ENCODE peak calls at places on chromosomes 13 and 19, in four cellular contexts. F, L, D and W are unnamed samples.
A peak's percentile ranks its signal among the peaks of the same experiment; 100 is the strongest.

GRCh38 chr19:593505-593904 is 3.8 kb downstream of the HCN2 start:
- DNase-seq in F (no peak), L (no peak), D (no peak), W (no peak)

GRCh38 chr13:35964764-35965163 is 166.4 kb downstream of the DCLK1 start:
- DNase-seq in F (peak; percentile 86), L (no peak), D (peak; percentile 41), W (no peak)

GRCh38 chr13:48526269-48526668 is 6.6 kb downstream of the RCBTB2 start:
- DNase-seq in F (no peak), L (no peak), D (no peak), W (no peak)

GRCh38 chr13:32316030-32316344 is 679 bp downstream of the BRCA2 start:
- DNase-seq in F (no peak), L (peak; percentile 63), D (no peak), W (no peak)

GRCh38 chr13:113836917-113837553 is 26.8 kb downstream of the GAS6 start:
- DNase-seq in F (peak; percentile 90), L (no peak), D (peak; percentile 64), W (peak; percentile 80)

GRCh38 chr13:104837756-104838155 is 1697.7 kb downstream of the EFNB2 start:
- DNase-seq in F (no peak), L (no peak), D (no peak), W (no peak)

GRCh38 chr13:111636271-111636670 is 315.8 kb downstream of the TEX29 start:
- DNase-seq in F (no peak), L (no peak), D (no peak), W (no peak)

GRCh38 chr19:51807111-51807701 is 12.2 kb downstream of the FPR3 start:
- DNase-seq in F (no peak), L (no peak), D (no peak), W (no peak)

GRCh38 chr19:11373885-11374448 is 499 bp upstream of the SWSAP1 start:
- DNase-seq in F (no peak), L (no peak), D (no peak), W (no peak)

GRCh38 chr13:99132295-99132835 is 68.3 kb upstream of the UBAC2 start:
- DNase-seq in F (no peak), L (no peak), D (no peak), W (no peak)

GRCh38 chr19:42316223-42317211 is 3.4 kb downstream of the TMEM145 start:
- DNase-seq in F (peak; percentile 45), L (no peak), D (no peak), W (no peak)

GRCh38 chr19:13260883-13261653 is 110.9 kb downstream of the IER2 start:
- DNase-seq in F (peak; percentile 95), L (no peak), D (peak; percentile 62), W (peak; percentile 73)

GRCh38 chr19:57570707-57571106 is 8.0 kb downstream of the ZNF416 start:
- DNase-seq in F (no peak), L (no peak), D (no peak), W (no peak)

DNA sequence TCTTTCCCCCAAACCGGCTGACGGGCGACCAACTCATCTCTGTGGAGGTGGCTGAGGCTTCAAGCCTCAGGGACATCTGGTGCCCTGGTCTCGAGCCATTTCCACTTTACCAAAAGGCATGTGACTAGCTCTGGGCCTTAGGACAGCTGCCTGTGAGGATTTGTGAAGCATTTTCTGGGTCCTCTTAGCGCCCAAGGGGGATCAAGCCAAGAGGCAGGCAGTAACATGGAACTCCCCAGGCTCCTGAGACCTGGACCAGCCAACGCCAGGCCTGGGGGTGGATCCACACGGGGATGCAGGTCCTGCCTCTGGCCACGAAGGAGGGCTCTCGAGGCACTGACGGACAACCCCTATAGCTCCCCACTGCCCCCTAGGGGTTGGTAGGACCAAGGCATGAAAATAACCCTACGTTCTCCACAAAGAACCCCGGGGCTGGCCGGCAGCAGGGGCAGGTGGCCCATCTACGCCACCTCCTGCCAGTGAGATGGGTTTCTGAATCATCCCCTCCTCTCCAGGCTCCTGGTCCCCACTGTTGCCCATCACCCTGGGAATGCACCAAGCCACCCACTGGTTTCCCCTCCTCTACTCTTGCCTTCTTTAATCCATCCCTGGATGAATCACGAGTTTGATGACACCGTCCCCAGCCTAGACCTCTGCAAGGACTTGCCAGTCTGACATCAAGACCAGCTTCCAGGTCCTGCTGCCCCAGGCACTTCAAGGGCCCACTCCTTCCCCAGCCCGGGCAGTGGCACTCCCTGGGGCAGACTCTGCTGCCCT is 7.0 kb upstream of the MYDGF start:
- DNase-seq in F (peak; percentile 72), L (peak; percentile 84), D (peak; percentile 53), W (no peak)
- TF ChIP-seq CTCF in F (peak; percentile 54), L (peak; percentile 59), D (peak; percentile 17), W (peak; percentile 54)

DNA sequence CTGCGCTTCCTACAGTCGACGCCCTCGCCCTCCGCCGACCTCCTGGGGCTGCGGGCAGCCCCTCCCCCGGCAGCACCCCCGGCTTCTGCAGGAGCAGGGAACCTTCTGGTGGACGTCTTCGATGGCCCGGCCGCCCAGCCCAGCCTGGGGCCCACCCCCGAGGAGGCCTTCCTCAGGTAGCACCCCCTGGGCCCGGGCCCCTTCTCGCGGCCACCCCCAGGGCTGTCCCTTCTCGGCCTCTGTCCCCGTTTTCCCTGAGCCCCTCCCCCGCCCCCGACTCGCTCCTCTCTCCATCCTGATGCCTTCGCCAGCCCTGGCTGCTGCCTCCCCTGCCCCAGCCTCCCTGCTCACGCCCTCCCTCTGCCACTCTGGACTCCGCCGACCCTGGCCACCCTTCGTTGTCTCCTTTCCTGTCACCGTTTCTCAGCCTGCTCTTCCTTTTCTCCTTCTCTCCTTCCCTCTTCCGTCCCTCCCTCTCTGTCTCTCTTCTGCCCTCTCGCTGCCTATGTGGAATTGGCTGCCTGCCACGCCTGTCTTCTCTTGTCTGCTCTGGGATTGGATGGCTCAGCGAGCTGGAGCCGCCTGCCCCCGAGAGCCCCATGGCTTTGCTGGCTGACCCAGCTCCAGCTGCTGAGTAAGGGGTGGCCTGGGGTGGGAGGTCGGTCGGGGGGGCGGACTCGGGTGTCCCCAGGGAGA is 11.0 kb downstream of the FUZ start:
- DNase-seq in F (peak; percentile 93), L (peak; percentile 84), D (peak; percentile 87), W (peak; percentile 29)
- TF ChIP-seq CTCF in F (peak; percentile 23), L (peak; percentile 11), D (peak; percentile 26), W (peak; percentile 62)

GRCh38 chr13:92900455-92900854 is 326.2 kb upstream of the GPC6 start:
- DNase-seq in F (no peak), L (no peak), D (no peak), W (no peak)

GRCh38 chr13:92901739-92902138 is 324.9 kb upstream of the GPC6 start:
- DNase-seq in F (no peak), L (no peak), D (no peak), W (no peak)

GRCh38 chr13:92896842-92897241 is 329.8 kb upstream of the GPC6 start:
- DNase-seq in F (peak; percentile 15), L (peak; percentile 57), D (peak; percentile 57), W (no peak)
- TF ChIP-seq CTCF in F (no peak), L (peak; percentile 55), D (peak; percentile 54), W (no peak)

DNA sequence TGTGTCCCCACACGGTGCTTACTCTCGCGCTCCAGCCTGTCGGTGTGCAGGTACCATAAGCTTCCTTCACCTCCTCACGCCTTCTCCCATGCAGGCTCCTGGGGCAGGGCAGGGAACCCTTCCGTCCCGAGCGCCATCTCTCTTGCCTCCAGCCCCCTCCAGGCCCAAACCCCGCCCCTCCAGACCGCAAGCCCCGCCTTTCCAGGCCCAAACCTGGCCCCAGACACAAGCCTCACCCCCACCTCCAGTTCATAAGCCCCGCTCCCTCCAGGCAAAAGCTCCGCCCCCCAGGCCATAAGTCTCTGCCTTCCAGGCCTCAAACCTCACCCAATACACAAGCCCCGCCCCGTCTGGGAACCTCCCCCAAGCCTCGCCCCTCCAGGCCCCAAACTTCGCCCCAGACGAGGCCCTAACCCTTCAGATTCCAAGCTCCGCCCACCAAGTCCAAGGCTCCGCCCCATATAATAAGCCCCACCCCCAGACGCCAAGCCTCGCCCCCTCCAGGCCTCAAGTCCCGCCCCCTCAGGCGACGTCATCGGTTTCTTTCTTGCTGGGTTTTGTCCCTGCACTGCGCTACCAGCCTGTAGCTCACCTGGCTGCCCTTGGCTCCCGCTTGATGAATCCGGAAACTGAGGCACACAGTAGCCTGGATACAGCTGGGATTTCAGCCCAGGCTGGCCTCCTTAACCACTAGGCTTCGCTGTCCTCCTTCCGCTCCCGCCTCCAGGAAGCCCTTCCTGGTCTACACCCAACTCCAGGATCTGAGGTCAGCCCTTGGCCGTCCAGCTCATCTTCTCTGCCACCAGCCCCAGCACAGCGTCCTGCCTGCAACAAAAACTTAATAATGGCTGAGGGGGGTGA is 16.1 kb downstream of the MKNK2 start:
- DNase-seq in F (peak; percentile 57), L (peak; percentile 71), D (peak; percentile 46), W (no peak)
- TF ChIP-seq CTCF in F (no peak), L (no peak), D (no peak), W (no peak)